ENCODE peak calls at places on chromosomes 13 and 19, in five cellular contexts. G, J, T, D and L are unnamed samples.

GRCh38 chr19:15331419-15332310 is 674 bp downstream of the BRD4 start:
- DNase-seq in T (no peak), G (peak), J (no peak), D (peak), L (peak)

GRCh38 chr13:35309711-35310110 is 166.8 kb downstream of the MAB21L1 start:
- DNase-seq in D (no peak), T (no peak), J (no peak), G (no peak), L (no peak)

GRCh38 chr19:13763300-13763699 is 1.0 kb upstream of the MRI1 start:
- DNase-seq in T (no peak), J (no peak), G (no peak), D (no peak), L (no peak)

GRCh38 chr19:53624776-53625540 is 6.8 kb upstream of the DPRX start:
- DNase-seq in D (no peak), G (no peak), J (no peak), T (no peak), L (no peak)

GRCh38 chr19:7953060-7953459 is 9.6 kb upstream of the TIMM44 start:
- DNase-seq in J (no peak), D (no peak), T (no peak), G (no peak), L (no peak)

GRCh38 chr19:44626067-44626624 is 12.8 kb downstream of the IGSF23 start:
- DNase-seq in T (peak), G (peak), J (no peak), D (no peak), L (no peak)

GRCh38 chr13:73857106-73857505 is 277.1 kb downstream of the KLF12 start:
- DNase-seq in J (no peak), G (no peak), D (no peak), T (no peak), L (no peak)

GRCh38 chr13:32587014-32587773 is 942 bp downstream of the PDS5B start:
- DNase-seq in J (no peak), D (peak), G (peak), T (peak), L (no peak)

GRCh38 chr19:36140289-36141038 is 598 bp downstream of the CAPNS1 start:
- DNase-seq in J (no peak), G (peak), D (peak), T (peak), L (peak)

GRCh38 chr19:31451686-31452325 is 102.6 kb upstream of the TSHZ3 start:
- DNase-seq in J (no peak), G (no peak), T (no peak), D (no peak), L (no peak)

DNA sequence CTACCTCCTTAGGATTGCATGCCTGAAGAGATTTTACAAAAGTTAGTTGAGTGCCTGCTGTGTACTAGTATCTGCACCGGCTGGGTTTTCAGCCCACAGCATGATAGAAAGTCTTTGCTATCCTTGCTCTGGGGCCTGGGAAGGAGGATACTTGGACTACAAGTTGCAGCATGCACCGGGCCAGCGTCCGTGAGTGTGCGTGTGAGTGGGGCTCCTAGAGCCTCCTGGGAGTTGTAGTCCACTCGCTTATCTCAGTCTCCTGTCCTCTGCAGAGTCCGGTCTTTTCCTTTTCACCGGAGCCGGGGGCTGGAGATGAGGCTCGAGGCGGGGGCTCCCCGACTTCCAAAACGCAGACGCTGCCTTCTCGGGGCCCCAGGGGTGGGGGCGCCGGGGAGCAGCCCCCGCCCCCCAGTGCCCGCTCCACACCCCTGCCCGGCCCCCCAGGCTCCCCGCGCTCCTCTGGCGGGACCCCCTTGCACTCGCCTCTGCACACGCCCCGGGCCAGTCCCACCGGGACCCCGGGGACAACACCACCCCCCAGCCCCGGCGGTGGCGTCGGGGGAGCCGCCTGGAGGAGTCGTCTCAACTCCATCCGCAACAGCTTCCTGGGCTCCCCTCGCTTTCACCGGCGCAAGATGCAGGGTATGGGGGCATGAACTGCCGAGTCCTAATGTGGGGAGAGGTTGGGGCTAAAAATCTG is 20.6 kb downstream of the BRSK1 start:
- DNase-seq in J (no peak), D (peak), T (peak), G (peak), L (peak)
- TF ChIP-seq CEBPB in J (no peak), D (no peak), T (no peak), G (no peak), L (no peak)

DNA sequence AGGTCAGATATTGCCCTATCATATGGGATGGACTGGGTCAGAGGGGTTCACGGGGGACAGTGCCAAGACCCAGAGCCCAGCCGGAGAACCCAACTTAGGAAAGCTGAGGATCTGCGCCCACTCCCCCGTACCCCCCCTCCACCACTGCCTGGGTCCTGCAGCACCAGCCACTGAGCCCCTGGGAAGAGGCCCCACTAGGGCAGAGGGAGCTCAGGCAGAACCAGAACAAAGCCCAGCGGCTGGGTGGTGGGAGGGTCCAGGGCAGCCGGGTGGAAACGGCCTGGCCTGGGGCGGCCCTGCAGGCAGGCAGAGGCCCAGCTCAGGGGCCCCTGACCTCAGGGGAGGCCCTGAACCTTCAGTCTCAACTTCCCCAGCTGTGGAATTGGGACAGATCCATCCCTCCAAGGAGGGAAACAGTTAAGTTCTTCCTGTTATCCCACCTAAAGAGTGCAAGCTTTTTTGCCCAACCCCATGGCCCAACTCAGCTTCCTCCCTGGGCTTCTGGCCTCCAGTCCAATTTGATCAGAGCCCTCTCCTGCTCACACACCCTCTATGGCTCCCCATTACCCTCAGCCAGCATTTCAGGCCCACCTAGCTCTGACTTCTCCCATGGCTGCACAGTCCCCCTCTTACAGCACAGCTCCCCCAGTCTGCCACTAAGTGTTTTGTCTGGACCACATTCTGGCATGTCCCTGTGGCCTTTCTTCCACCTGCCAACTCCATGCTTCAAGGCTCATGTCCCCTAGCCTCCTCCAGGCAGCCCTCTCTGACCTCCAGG is 3.1 kb downstream of the NR2F6 start:
- DNase-seq in G (no peak), J (no peak), T (no peak), D (no peak), L (no peak)
- TF ChIP-seq CHD2 in G (no peak), J (no peak), T (no peak), D (no peak), L (no peak)

GRCh38 chr19:4660181-4660791 is 9.9 kb downstream of the MYDGF start:
- DNase-seq in J (no peak), T (peak), D (peak), G (peak), L (no peak)
- TF ChIP-seq CEBPB in J (no peak), T (no peak), D (no peak), G (no peak), L (no peak)

DNA sequence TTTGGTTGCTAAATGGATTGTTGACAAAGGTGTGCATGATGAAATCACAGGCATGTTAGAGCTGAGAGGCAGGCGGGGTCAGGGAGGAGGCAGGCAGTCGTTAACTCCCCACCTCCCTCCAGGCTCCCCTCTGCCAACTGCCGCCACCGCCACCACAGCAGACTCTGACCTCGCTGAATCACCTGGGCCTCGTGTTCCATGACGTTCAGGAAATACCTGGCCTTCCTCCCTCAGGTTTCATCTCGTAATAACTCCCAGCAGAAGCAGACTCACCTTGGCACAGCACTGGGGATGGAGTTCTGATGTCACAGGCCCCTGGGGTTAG is 198.5 kb downstream of the KATNAL1 start:
- DNase-seq in G (no peak), D (no peak), T (peak), J (no peak), L (no peak)
- TF ChIP-seq CHD2 in G (no peak), D (no peak), T (no peak), J (no peak), L (no peak)